ENCODE peak calls at places on chromosomes 2 and 18, in four cellular contexts. C, S, U and F are unnamed samples.

GRCh38 chr2:217077841-217078407 is 218.1 kb upstream of the TNP1 start:
- DNase-seq in S (peak), U (no peak), C (no peak), F (no peak)

GRCh38 chr18:68436485-68436884 is 278.4 kb downstream of the TMX3 start:
- DNase-seq in S (peak), C (no peak), U (no peak), F (no peak)

GRCh38 chr2:189002079-189002478 is 27.9 kb downstream of the COL3A1 start:
- DNase-seq in S (peak), C (no peak), U (no peak), F (peak)

GRCh38 chr2:10007921-10008808 is 35.2 kb upstream of the KLF11 start:
- DNase-seq in C (no peak), U (no peak), S (no peak), F (no peak)

GRCh38 chr2:240468300-240469238 is 33.1 kb downstream of the GPC1 start:
- DNase-seq in S (no peak), C (peak), U (peak), F (no peak)

GRCh38 chr18:76975577-76976110 is 153.3 kb downstream of the ZNF236 start:
- DNase-seq in U (no peak), S (no peak), C (no peak), F (no peak)

GRCh38 chr18:22417496-22418188 is at the start of gene CTAGE1:
- DNase-seq in U (no peak), C (no peak), S (peak), F (no peak)

GRCh38 chr2:231161252-231162035 is 36.6 kb upstream of the HTR2B start:
- DNase-seq in U (no peak), C (no peak), S (no peak), F (no peak)

GRCh38 chr2:216108310-216108966 is 710 bp upstream of the XRCC5 start:
- DNase-seq in C (no peak), U (peak), S (no peak), F (no peak)

GRCh38 chr2:207469953-207470699 is 59.6 kb upstream of the CREB1 start:
- DNase-seq in U (no peak), S (no peak), C (no peak), F (no peak)

GRCh38 chr2:36287363-36288275 is 68.0 kb upstream of the CRIM1 start:
- DNase-seq in U (no peak), S (peak), C (no peak), F (no peak)

GRCh38 chr2:74551530-74551929 is 2.2 kb downstream of the LOXL3 start:
- DNase-seq in C (no peak), U (no peak), S (no peak), F (no peak)